ENCODE peak calls at places on chromosomes 12 and 14, in five cellular contexts. E is H1, N is GM12878, B is K562, L is HepG2. R is an unnamed sample. For H3K27me3, the result is how much of the 10 kb centered on the place peaks cover.

GRCh38 chr14:70857499-70857895 is 48.2 kb upstream of the MAP3K9 start:
- DNase-seq in B (no peak), N (no peak), E (no peak), L (no peak), R (no peak)

GRCh38 chr12:50252977-50253376 is 30.3 kb downstream of the LIMA1 start:
- DNase-seq in N (no peak), L (no peak), B (no peak), E (no peak), R (no peak)

GRCh38 chr14:105473677-105474477 is 744 bp upstream of the CRIP2 start:
- DNase-seq in E (no peak), B (peak), N (no peak), L (peak), R (peak)

GRCh38 chr14:32345311-32345771 is 16.2 kb downstream of the AKAP6 start:
- DNase-seq in N (no peak), L (no peak), E (no peak), B (no peak), R (no peak)

GRCh38 chr12:46271846-46272245 is 3.0 kb upstream of the SLC38A1 start:
- DNase-seq in B (no peak), L (no peak), E (no peak), N (no peak), R (no peak)

GRCh38 chr12:7060353-7060954 is at the start of gene C1S:
- DNase-seq in B (peak), N (no peak), L (peak), E (peak), R (no peak)

GRCh38 chr14:94615254-94615653 is 3.1 kb downstream of the SERPINA3 start:
- DNase-seq in L (no peak), B (no peak), E (no peak), N (no peak), R (no peak)

GRCh38 chr14:77843155-77843554 is 43.2 kb downstream of the ADCK1 start:
- DNase-seq in E (no peak), L (no peak), N (no peak), B (no peak), R (no peak)

GRCh38 chr14:35985504-35986218 is 159.5 kb downstream of the BRMS1L start:
- DNase-seq in L (no peak), N (peak), E (no peak), B (no peak), R (peak)

GRCh38 chr14:33786091-33786825 is 164.6 kb downstream of the EGLN3 start:
- DNase-seq in E (no peak), B (no peak), L (no peak), N (no peak), R (no peak)

GRCh38 chr12:2416158-2416557 is 363.4 kb downstream of the CACNA1C start:
- DNase-seq in B (no peak), L (no peak), E (no peak), N (no peak), R (no peak)
- H3K27me3 ChIP-seq in B (under half), L (half or more), E (under half), N (under half), R (under half)

GRCh38 chr12:43336962-43337555 is 214.9 kb downstream of the ADAMTS20 start:
- DNase-seq in B (peak), E (no peak), N (no peak), L (no peak), R (peak)
- TF ChIP-seq ATF3 in B (no peak), E (no peak), N (no peak), L (no peak), R (no peak)

DNA sequence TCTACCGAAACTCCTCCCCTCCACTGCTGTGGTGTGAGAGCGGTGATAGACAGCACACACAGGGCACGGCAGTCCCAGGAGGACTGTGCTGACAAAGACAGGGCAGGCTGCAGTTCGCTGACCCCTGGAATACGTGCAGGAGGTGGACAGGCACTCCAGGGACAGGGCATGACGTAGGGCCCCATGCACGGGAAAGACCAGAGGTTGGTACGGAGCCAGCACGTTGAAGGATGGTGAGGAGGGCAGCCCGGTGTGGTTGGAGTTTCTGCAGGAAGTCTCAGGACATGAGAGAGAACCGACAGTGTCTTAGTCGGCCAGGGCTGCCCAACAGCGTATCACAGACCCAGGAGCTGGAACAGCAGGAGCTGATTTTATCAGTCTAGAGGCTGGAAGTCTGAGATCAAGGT is 254.2 kb upstream of the FKBP4 start:
- DNase-seq in B (no peak), E (no peak), N (no peak), L (no peak), R (no peak)
- TF ChIP-seq POLR2AphosphoS5 in B (no peak), E (no peak), N (no peak), L (no peak), R (no peak)

DNA sequence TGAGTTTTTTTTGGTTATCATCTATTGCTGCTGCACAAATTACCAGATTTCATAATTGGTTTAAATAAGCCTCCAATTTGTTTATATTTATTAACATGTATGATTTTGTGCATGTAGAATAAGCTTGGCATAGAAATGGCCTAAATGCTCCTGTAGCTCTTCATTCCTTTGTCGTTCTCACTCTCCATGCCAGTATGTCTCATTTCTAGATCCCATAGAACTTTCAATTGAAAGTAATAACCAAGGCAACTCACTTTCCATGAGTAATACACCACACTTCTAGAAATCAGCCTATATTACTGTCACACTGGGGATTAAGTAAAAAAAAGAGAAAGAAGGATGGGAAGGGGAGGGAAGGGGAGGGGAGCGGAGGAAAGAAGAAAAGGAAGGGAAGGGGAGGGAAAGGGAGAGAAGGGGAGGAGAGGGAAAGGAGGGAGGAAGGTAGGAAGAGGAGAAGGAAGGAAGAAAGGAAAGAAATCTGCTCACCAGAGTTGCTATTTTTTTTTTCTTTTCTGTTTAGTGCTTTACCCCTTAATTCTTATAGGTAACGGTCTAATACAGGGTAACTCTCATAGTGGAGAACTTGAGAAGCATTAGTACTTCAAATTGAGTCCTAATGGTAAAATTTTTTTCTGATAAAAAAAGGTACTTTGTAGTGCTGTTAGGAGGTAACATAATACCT is 45.6 kb downstream of the MDM2 start:
- DNase-seq in B (no peak), E (no peak), L (no peak), N (no peak), R (no peak)
- H3K27me3 ChIP-seq in B (under half), E (under half), L (under half), N (under half), R (under half)

GRCh38 chr12:110530511-110530910 is 28.4 kb downstream of the RAD9B start:
- DNase-seq in N (no peak), B (no peak), L (no peak), E (no peak), R (no peak)

GRCh38 chr12:110534811-110535210 is 32.7 kb downstream of the RAD9B start:
- DNase-seq in N (no peak), B (no peak), E (no peak), L (no peak), R (no peak)

GRCh38 chr12:110532644-110533043 is 30.5 kb downstream of the RAD9B start:
- DNase-seq in B (no peak), N (no peak), E (no peak), L (no peak), R (no peak)

GRCh38 chr12:110531741-110532333 is 29.7 kb downstream of the RAD9B start:
- DNase-seq in N (peak), L (no peak), E (no peak), B (no peak), R (no peak)

GRCh38 chr12:110533607-110534006 is 31.5 kb downstream of the RAD9B start:
- DNase-seq in N (no peak), B (no peak), E (no peak), L (peak), R (no peak)
- TF ChIP-seq ATF3 in N (no peak), B (no peak), E (no peak), L (no peak), R (no peak)

GRCh38 chr12:62297321-62297720 is 37.1 kb downstream of the USP15 start:
- DNase-seq in N (no peak), L (no peak), E (no peak), B (no peak), R (no peak)
- TF ChIP-seq POLR2AphosphoS5 in N (no peak), L (no peak), E (no peak), B (no peak), R (no peak)

R was measured in HCT116.